ENCODE peak calls at places on chromosomes 16 and 17, in seven cellular contexts. One of them, this sample, is unnamed.

GRCh38 chr17:1673041-1673790 is 11.5 kb downstream of the PRPF8 start:
- DNase-seq in AG09309: no peak
- DNase-seq in SJSA1: no peak
- DNase-seq in fibroblast of the aortic adventitia: no peak
- DNase-seq in skeletal muscle cell: no peak
- DNase-seq in prostate gland: no peak
- DNase-seq in keratinocyte: no peak
- DNase-seq in this sample: no peak

GRCh38 chr17:46974086-46974485 is 5.0 kb downstream of the RPRML start:
- DNase-seq in AG09309: no peak
- DNase-seq in SJSA1: no peak
- DNase-seq in fibroblast of the aortic adventitia: no peak
- DNase-seq in skeletal muscle cell: no peak
- DNase-seq in prostate gland: peak
- DNase-seq in keratinocyte: no peak
- DNase-seq in this sample: no peak

GRCh38 chr17:18319604-18320256 is 4.6 kb downstream of the SMCR8 start:
- DNase-seq in AG09309: peak
- DNase-seq in SJSA1: no peak
- DNase-seq in fibroblast of the aortic adventitia: peak
- DNase-seq in skeletal muscle cell: peak
- DNase-seq in prostate gland: peak
- DNase-seq in keratinocyte: no peak
- DNase-seq in this sample: no peak

GRCh38 chr17:39361064-39361463 is 40.4 kb downstream of the FBXL20 start:
- DNase-seq in AG09309: no peak
- DNase-seq in SJSA1: no peak
- DNase-seq in fibroblast of the aortic adventitia: no peak
- DNase-seq in skeletal muscle cell: no peak
- DNase-seq in prostate gland: no peak
- DNase-seq in keratinocyte: no peak
- DNase-seq in this sample: no peak

GRCh38 chr17:82858376-82859126 is 18.7 kb upstream of the ZNF750 start:
- DNase-seq in AG09309: no peak
- DNase-seq in SJSA1: no peak
- DNase-seq in fibroblast of the aortic adventitia: no peak
- DNase-seq in skeletal muscle cell: no peak
- DNase-seq in prostate gland: peak
- DNase-seq in keratinocyte: no peak
- DNase-seq in this sample: no peak

GRCh38 chr16:29831490-29831889 is 11.2 kb downstream of the MVP start:
- DNase-seq in AG09309: no peak
- DNase-seq in SJSA1: no peak
- DNase-seq in fibroblast of the aortic adventitia: no peak
- DNase-seq in skeletal muscle cell: no peak
- DNase-seq in prostate gland: no peak
- DNase-seq in keratinocyte: no peak
- DNase-seq in this sample: no peak

GRCh38 chr16:90081606-90081970 is 4.5 kb upstream of the PRDM7 start:
- DNase-seq in AG09309: no peak
- DNase-seq in SJSA1: no peak
- DNase-seq in fibroblast of the aortic adventitia: no peak
- DNase-seq in skeletal muscle cell: no peak
- DNase-seq in prostate gland: no peak
- DNase-seq in keratinocyte: no peak
- DNase-seq in this sample: no peak

GRCh38 chr16:87570938-87571867 is 31.1 kb upstream of the JPH3 start:
- DNase-seq in AG09309: no peak
- DNase-seq in SJSA1: no peak
- DNase-seq in fibroblast of the aortic adventitia: peak
- DNase-seq in skeletal muscle cell: no peak
- DNase-seq in prostate gland: peak
- DNase-seq in keratinocyte: no peak
- DNase-seq in this sample: no peak

GRCh38 chr17:19018600-19018950 is 14.0 kb upstream of the FAM83G start:
- DNase-seq in AG09309: no peak
- DNase-seq in SJSA1: no peak
- DNase-seq in fibroblast of the aortic adventitia: no peak
- DNase-seq in skeletal muscle cell: no peak
- DNase-seq in prostate gland: no peak
- DNase-seq in keratinocyte: no peak
- DNase-seq in this sample: no peak

GRCh38 chr17:38743556-38744171 is 4.5 kb downstream of the PCGF2 start:
- DNase-seq in AG09309: no peak
- DNase-seq in SJSA1: no peak
- DNase-seq in fibroblast of the aortic adventitia: no peak
- DNase-seq in skeletal muscle cell: no peak
- DNase-seq in prostate gland: no peak
- DNase-seq in keratinocyte: no peak
- DNase-seq in this sample: no peak

GRCh38 chr17:2981325-2981724 is 82.1 kb downstream of the OR1D5 start:
- DNase-seq in AG09309: no peak
- DNase-seq in SJSA1: no peak
- DNase-seq in fibroblast of the aortic adventitia: no peak
- DNase-seq in skeletal muscle cell: no peak
- DNase-seq in prostate gland: no peak
- DNase-seq in keratinocyte: no peak
- DNase-seq in this sample: no peak

GRCh38 chr16:88566158-88566557 is 4.0 kb upstream of the ZC3H18 start:
- DNase-seq in AG09309: peak
- DNase-seq in SJSA1: no peak
- DNase-seq in fibroblast of the aortic adventitia: peak
- DNase-seq in skeletal muscle cell: peak
- DNase-seq in prostate gland: no peak
- DNase-seq in keratinocyte: no peak
- DNase-seq in this sample: peak

GRCh38 chr16:49969356-49970030 is 55.5 kb upstream of the CNEP1R1 start:
- DNase-seq in AG09309: no peak
- DNase-seq in SJSA1: no peak
- DNase-seq in fibroblast of the aortic adventitia: no peak
- DNase-seq in skeletal muscle cell: no peak
- DNase-seq in prostate gland: no peak
- DNase-seq in keratinocyte: no peak
- DNase-seq in this sample: no peak

GRCh38 chr17:78112508-78113471 is 15.8 kb downstream of the TMC6 start:
- DNase-seq in AG09309: no peak
- DNase-seq in SJSA1: peak
- DNase-seq in fibroblast of the aortic adventitia: peak
- DNase-seq in skeletal muscle cell: no peak
- DNase-seq in prostate gland: peak
- DNase-seq in keratinocyte: no peak
- DNase-seq in this sample: no peak

GRCh38 chr16:50209548-50210265 is 56.6 kb downstream of the TENT4B start:
- DNase-seq in AG09309: no peak
- DNase-seq in SJSA1: no peak
- DNase-seq in fibroblast of the aortic adventitia: no peak
- DNase-seq in skeletal muscle cell: no peak
- DNase-seq in prostate gland: no peak
- DNase-seq in keratinocyte: no peak
- DNase-seq in this sample: no peak

GRCh38 chr17:79536212-79536840 is 74.5 kb downstream of the RBFOX3 start:
- DNase-seq in AG09309: no peak
- DNase-seq in SJSA1: no peak
- DNase-seq in fibroblast of the aortic adventitia: no peak
- DNase-seq in skeletal muscle cell: no peak
- DNase-seq in prostate gland: no peak
- DNase-seq in keratinocyte: no peak
- DNase-seq in this sample: no peak

GRCh38 chr16:81513204-81514040 is 68.8 kb downstream of the CMIP start:
- DNase-seq in AG09309: no peak
- DNase-seq in SJSA1: peak
- DNase-seq in fibroblast of the aortic adventitia: peak
- DNase-seq in skeletal muscle cell: no peak
- DNase-seq in prostate gland: no peak
- DNase-seq in keratinocyte: no peak
- DNase-seq in this sample: no peak
- H3K4me3 ChIP-seq in AG09309: no peak
- H3K4me3 ChIP-seq in SJSA1: no peak
- H3K4me3 ChIP-seq in fibroblast of the aortic adventitia: no peak
- H3K4me3 ChIP-seq in skeletal muscle cell: no peak
- H3K4me3 ChIP-seq in prostate gland: no peak
- H3K4me3 ChIP-seq in keratinocyte: no peak
- H3K4me3 ChIP-seq in this sample: no peak

DNA sequence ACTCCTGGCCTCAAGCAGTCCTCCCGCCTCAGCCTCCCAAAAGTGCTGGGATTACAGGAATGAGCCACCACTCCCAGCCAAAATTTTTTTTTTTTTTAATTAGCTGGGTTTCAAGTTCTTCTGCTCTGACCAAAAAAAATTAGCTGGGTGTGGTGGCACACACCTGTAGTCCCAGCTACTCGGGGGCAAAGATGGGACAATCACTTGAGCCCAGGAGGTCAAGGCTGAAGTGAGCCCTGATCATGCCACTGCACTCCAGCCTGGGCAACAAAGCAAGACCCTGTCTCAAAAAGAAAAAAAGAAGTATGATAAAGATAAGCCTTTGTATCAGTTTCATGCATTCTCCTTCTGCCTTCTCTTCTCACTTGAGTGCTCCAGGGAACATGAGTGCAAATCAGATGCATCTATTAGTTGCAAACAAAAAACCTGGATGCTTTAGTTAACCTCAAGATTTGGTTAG is 1.9 kb downstream of the NQO1 start:
- DNase-seq in AG09309: no peak
- DNase-seq in SJSA1: no peak
- DNase-seq in fibroblast of the aortic adventitia: no peak
- DNase-seq in skeletal muscle cell: no peak
- DNase-seq in prostate gland: no peak
- DNase-seq in keratinocyte: no peak
- DNase-seq in this sample: no peak
- H3K4me3 ChIP-seq in AG09309: peak
- H3K4me3 ChIP-seq in SJSA1: no peak
- H3K4me3 ChIP-seq in fibroblast of the aortic adventitia: peak
- H3K4me3 ChIP-seq in skeletal muscle cell: peak
- H3K4me3 ChIP-seq in prostate gland: no peak
- H3K4me3 ChIP-seq in keratinocyte: peak
- H3K4me3 ChIP-seq in this sample: peak

DNA sequence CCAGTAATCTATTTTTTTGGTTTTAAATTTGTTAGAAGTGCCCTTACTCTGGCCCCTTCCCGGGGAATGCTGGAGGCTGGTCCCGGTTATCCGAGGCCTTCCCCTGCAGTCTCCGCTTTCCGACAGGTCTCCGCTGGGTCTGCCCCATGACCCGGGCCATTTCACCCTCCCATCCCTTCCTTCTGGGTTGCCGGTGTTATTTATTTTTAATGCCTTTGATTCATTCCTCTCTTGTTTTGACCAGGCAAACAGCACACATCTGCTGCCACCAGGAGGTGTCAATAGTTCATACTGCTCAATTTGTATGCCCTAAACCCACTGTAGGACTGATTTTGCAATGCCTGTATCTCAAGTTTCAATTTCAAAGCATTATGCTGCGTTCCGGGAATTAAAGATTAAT is 113.2 kb upstream of the IRX5 start:
- DNase-seq in AG09309: peak
- DNase-seq in SJSA1: no peak
- DNase-seq in fibroblast of the aortic adventitia: peak
- DNase-seq in skeletal muscle cell: peak
- DNase-seq in prostate gland: no peak
- DNase-seq in keratinocyte: peak
- DNase-seq in this sample: no peak
- H3K4me3 ChIP-seq in AG09309: no peak
- H3K4me3 ChIP-seq in SJSA1: no peak
- H3K4me3 ChIP-seq in fibroblast of the aortic adventitia: no peak
- H3K4me3 ChIP-seq in skeletal muscle cell: no peak
- H3K4me3 ChIP-seq in prostate gland: no peak
- H3K4me3 ChIP-seq in keratinocyte: no peak
- H3K4me3 ChIP-seq in this sample: no peak

GRCh38 chr17:55266958-55267688 is 2.4 kb downstream of the HLF start:
- DNase-seq in AG09309: no peak
- DNase-seq in SJSA1: no peak
- DNase-seq in fibroblast of the aortic adventitia: peak
- DNase-seq in skeletal muscle cell: no peak
- DNase-seq in prostate gland: no peak
- DNase-seq in keratinocyte: no peak
- DNase-seq in this sample: no peak

GRCh38 chr17:55264640-55265298 is at the start of gene HLF:
- DNase-seq in AG09309: no peak
- DNase-seq in SJSA1: peak
- DNase-seq in fibroblast of the aortic adventitia: peak
- DNase-seq in skeletal muscle cell: peak
- DNase-seq in prostate gland: peak
- DNase-seq in keratinocyte: no peak
- DNase-seq in this sample: no peak

GRCh38 chr17:55264273-55264639 is 504 bp upstream of the HLF start:
- DNase-seq in AG09309: no peak
- DNase-seq in SJSA1: no peak
- DNase-seq in fibroblast of the aortic adventitia: no peak
- DNase-seq in skeletal muscle cell: no peak
- DNase-seq in prostate gland: no peak
- DNase-seq in keratinocyte: no peak
- DNase-seq in this sample: no peak

GRCh38 chr17:55266051-55266957 is 1.5 kb downstream of the HLF start:
- DNase-seq in AG09309: no peak
- DNase-seq in SJSA1: no peak
- DNase-seq in fibroblast of the aortic adventitia: no peak
- DNase-seq in skeletal muscle cell: no peak
- DNase-seq in prostate gland: no peak
- DNase-seq in keratinocyte: no peak
- DNase-seq in this sample: no peak

DNA sequence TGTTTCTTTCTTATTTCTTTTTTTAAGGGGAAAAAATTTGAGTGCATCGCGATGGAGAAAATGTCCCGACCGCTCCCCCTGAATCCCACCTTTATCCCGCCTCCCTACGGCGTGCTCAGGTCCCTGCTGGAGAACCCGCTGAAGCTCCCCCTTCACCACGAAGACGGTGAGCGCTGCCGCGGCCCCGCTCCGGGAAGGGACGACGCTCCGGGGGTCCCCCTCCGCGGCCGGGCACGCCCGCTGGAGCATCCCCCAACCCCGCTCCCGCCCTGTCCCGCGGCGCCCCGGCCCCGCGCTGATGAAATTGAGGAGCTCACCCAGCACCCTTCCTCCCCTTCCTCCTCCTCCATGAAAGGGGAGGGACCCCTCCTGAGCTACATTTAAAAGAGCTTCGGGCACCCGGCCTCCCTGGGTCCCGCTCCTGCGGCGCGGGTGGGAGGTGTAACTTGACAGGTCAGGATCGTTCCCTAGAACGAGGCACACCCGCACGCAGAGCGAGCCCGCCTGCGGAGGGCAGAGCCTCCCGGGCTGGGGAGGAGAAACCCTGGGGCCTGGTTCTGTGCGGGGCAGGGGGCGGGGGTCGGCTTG is 768 bp downstream of the HLF start:
- DNase-seq in AG09309: no peak
- DNase-seq in SJSA1: no peak
- DNase-seq in fibroblast of the aortic adventitia: no peak
- DNase-seq in skeletal muscle cell: no peak
- DNase-seq in prostate gland: no peak
- DNase-seq in keratinocyte: no peak
- DNase-seq in this sample: no peak
- H3K4me3 ChIP-seq in AG09309: no peak
- H3K4me3 ChIP-seq in SJSA1: no peak
- H3K4me3 ChIP-seq in fibroblast of the aortic adventitia: peak
- H3K4me3 ChIP-seq in skeletal muscle cell: peak
- H3K4me3 ChIP-seq in prostate gland: peak
- H3K4me3 ChIP-seq in keratinocyte: peak
- H3K4me3 ChIP-seq in this sample: no peak

GRCh38 chr17:10036511-10037061 is 131.5 kb upstream of the RCVRN start:
- DNase-seq in AG09309: no peak
- DNase-seq in SJSA1: no peak
- DNase-seq in fibroblast of the aortic adventitia: no peak
- DNase-seq in skeletal muscle cell: no peak
- DNase-seq in prostate gland: no peak
- DNase-seq in keratinocyte: no peak
- DNase-seq in this sample: no peak
- H3K4me3 ChIP-seq in AG09309: no peak
- H3K4me3 ChIP-seq in SJSA1: no peak
- H3K4me3 ChIP-seq in fibroblast of the aortic adventitia: no peak
- H3K4me3 ChIP-seq in skeletal muscle cell: no peak
- H3K4me3 ChIP-seq in prostate gland: no peak
- H3K4me3 ChIP-seq in keratinocyte: no peak
- H3K4me3 ChIP-seq in this sample: no peak

GRCh38 chr17:76868669-76869208 is 535 bp downstream of the MGAT5B start:
- DNase-seq in AG09309: no peak
- DNase-seq in SJSA1: no peak
- DNase-seq in fibroblast of the aortic adventitia: no peak
- DNase-seq in skeletal muscle cell: no peak
- DNase-seq in prostate gland: no peak
- DNase-seq in keratinocyte: no peak
- DNase-seq in this sample: no peak
- H3K4me3 ChIP-seq in AG09309: peak
- H3K4me3 ChIP-seq in SJSA1: peak
- H3K4me3 ChIP-seq in fibroblast of the aortic adventitia: peak
- H3K4me3 ChIP-seq in skeletal muscle cell: peak
- H3K4me3 ChIP-seq in prostate gland: peak
- H3K4me3 ChIP-seq in keratinocyte: peak
- H3K4me3 ChIP-seq in this sample: no peak

This sample was measured in BJ.